ENCODE peak calls at places on chromosomes 13 and 19, in five cellular contexts. X is mucosa of gallbladder, K is fibroblast of pulmonary artery, U is anterior cingulate cortex, Y is brain microvascular endothelial cell. M is an unnamed sample.

GRCh38 chr13:47216176-47216822 is 319.4 kb upstream of the HTR2A start:
- DNase-seq in X (no peak), Y (no peak), U (no peak), K (no peak), M (no peak)

GRCh38 chr19:12159773-12160414 is 3.0 kb upstream of the ZNF136 start:
- DNase-seq in X (no peak), Y (no peak), K (no peak), U (no peak), M (no peak)

GRCh38 chr13:98506343-98507059 is 70.4 kb downstream of the STK24 start:
- DNase-seq in Y (no peak), K (no peak), X (no peak), U (no peak), M (no peak)

GRCh38 chr19:16829822-16830289 is 658 bp downstream of the SIN3B start:
- DNase-seq in X (no peak), K (no peak), Y (no peak), U (no peak), M (no peak)

GRCh38 chr13:20814224-20814910 is 40.6 kb upstream of the EEF1AKMT1 start:
- DNase-seq in X (peak), Y (peak), K (peak), U (no peak), M (peak)

GRCh38 chr13:48506092-48506701 is 26.7 kb downstream of the RCBTB2 start:
- DNase-seq in Y (no peak), K (no peak), X (no peak), U (no peak), M (no peak)

GRCh38 chr19:13938361-13939027 is at the start of gene PODNL1:
- DNase-seq in X (no peak), U (no peak), K (peak), Y (peak), M (no peak)

GRCh38 chr13:51955841-51956603 is 55.2 kb downstream of the ATP7B start:
- DNase-seq in U (no peak), X (no peak), K (no peak), Y (no peak), M (no peak)

GRCh38 chr19:19120308-19121156 is 17.7 kb downstream of the TMEM161A start:
- DNase-seq in U (no peak), K (peak), Y (peak), X (peak), M (no peak)

GRCh38 chr13:75226755-75227435 is 255.1 kb downstream of the TBC1D4 start:
- DNase-seq in Y (peak), K (peak), X (no peak), U (no peak), M (no peak)

GRCh38 chr13:49995535-49996165 is 1.2 kb upstream of the TRIM13 start:
- DNase-seq in X (no peak), K (no peak), U (no peak), Y (peak), M (peak)

GRCh38 chr13:59452189-59452588 is 711.5 kb downstream of the DIAPH3 start:
- DNase-seq in K (no peak), Y (no peak), U (no peak), X (no peak), M (peak)

GRCh38 chr19:38561053-38561606 is 56.6 kb downstream of the MAP4K1 start:
- DNase-seq in Y (no peak), U (no peak), X (no peak), K (no peak), M (no peak)

GRCh38 chr13:46866150-46866549 is 30.7 kb downstream of the HTR2A start:
- DNase-seq in U (no peak), Y (peak), X (peak), K (peak), M (no peak)

GRCh38 chr19:29942404-29943261 is 594 bp downstream of the URI1 start:
- DNase-seq in Y (peak), K (no peak), X (peak), U (peak), M (peak)

GRCh38 chr19:10514211-10515145 is 2.8 kb downstream of the S1PR5 start:
- DNase-seq in Y (no peak), K (no peak), U (no peak), X (no peak), M (no peak)

GRCh38 chr13:48126944-48127814 is 32.3 kb upstream of the MED4 start:
- DNase-seq in Y (peak), X (peak), K (peak), U (no peak), M (peak)

GRCh38 chr13:106373304-106373988 is 162.0 kb downstream of the EFNB2 start:
- DNase-seq in K (no peak), X (no peak), U (no peak), Y (no peak), M (no peak)

GRCh38 chr13:113804703-113805430 is 45.8 kb downstream of the TMEM255B start:
- DNase-seq in X (no peak), Y (no peak), U (no peak), K (no peak), M (no peak)

GRCh38 chr19:35045667-35046300 is 4.3 kb downstream of the HPN start:
- DNase-seq in K (peak), U (no peak), X (no peak), Y (peak), M (no peak)

M was measured in NCI-H2227 treated with DMSO at 0.1 percent for 48 hours.